ENCODE peak calls at places on chromosomes 2 and 18, in nine cellular contexts. One of them, this sample, is unnamed.

GRCh38 chr2:149994057-149994728 is 406.6 kb upstream of the MMADHC start:
- DNase-seq in Calu3: peak; percentile 83
- DNase-seq in HL-60: no peak
- DNase-seq in T-helper 1 cell: no peak
- DNase-seq in HCT116: peak; percentile 73
- DNase-seq in cardiac fibroblast: peak; percentile 66
- DNase-seq in RWPE1: peak; percentile 80
- DNase-seq in CD8-positive, alpha-beta memory T cell: no peak
- DNase-seq in transverse colon: peak; percentile 52
- DNase-seq in this sample: no peak

GRCh38 chr2:199315299-199316179 is 142.2 kb downstream of the SATB2 start:
- DNase-seq in Calu3: peak; percentile 9
- DNase-seq in HCT116: no peak
- DNase-seq in CD8-positive, alpha-beta memory T cell: no peak
- DNase-seq in HL-60: no peak
- DNase-seq in RWPE1: no peak
- DNase-seq in T-helper 1 cell: no peak
- DNase-seq in cardiac fibroblast: peak; percentile 15
- DNase-seq in transverse colon: no peak
- DNase-seq in this sample: no peak

GRCh38 chr2:70769450-70769849 is 1.4 kb upstream of the ADD2 start:
- DNase-seq in cardiac fibroblast: no peak
- DNase-seq in HCT116: no peak
- DNase-seq in RWPE1: no peak
- DNase-seq in T-helper 1 cell: no peak
- DNase-seq in HL-60: no peak
- DNase-seq in transverse colon: no peak
- DNase-seq in CD8-positive, alpha-beta memory T cell: no peak
- DNase-seq in Calu3: no peak
- DNase-seq in this sample: no peak

GRCh38 chr2:7510353-7510752 is 593.1 kb downstream of the RNF144A start:
- DNase-seq in HCT116: no peak
- DNase-seq in T-helper 1 cell: no peak
- DNase-seq in cardiac fibroblast: no peak
- DNase-seq in RWPE1: no peak
- DNase-seq in transverse colon: no peak
- DNase-seq in CD8-positive, alpha-beta memory T cell: no peak
- DNase-seq in Calu3: no peak
- DNase-seq in HL-60: no peak
- DNase-seq in this sample: no peak

GRCh38 chr2:72442270-72442669 is 294.6 kb upstream of the CYP26B1 start:
- DNase-seq in transverse colon: no peak
- DNase-seq in cardiac fibroblast: no peak
- DNase-seq in CD8-positive, alpha-beta memory T cell: no peak
- DNase-seq in HL-60: no peak
- DNase-seq in RWPE1: no peak
- DNase-seq in Calu3: no peak
- DNase-seq in T-helper 1 cell: no peak
- DNase-seq in HCT116: no peak
- DNase-seq in this sample: no peak

GRCh38 chr18:5717241-5717640 is 173.4 kb upstream of the EPB41L3 start:
- DNase-seq in transverse colon: no peak
- DNase-seq in cardiac fibroblast: no peak
- DNase-seq in CD8-positive, alpha-beta memory T cell: no peak
- DNase-seq in Calu3: no peak
- DNase-seq in T-helper 1 cell: no peak
- DNase-seq in RWPE1: no peak
- DNase-seq in HL-60: no peak
- DNase-seq in HCT116: no peak
- DNase-seq in this sample: no peak

GRCh38 chr2:187138240-187138639 is 289.3 kb upstream of the ZSWIM2 start:
- DNase-seq in HL-60: no peak
- DNase-seq in T-helper 1 cell: no peak
- DNase-seq in cardiac fibroblast: peak; percentile 72
- DNase-seq in HCT116: peak; percentile 24
- DNase-seq in transverse colon: peak; percentile 24
- DNase-seq in CD8-positive, alpha-beta memory T cell: no peak
- DNase-seq in RWPE1: no peak
- DNase-seq in Calu3: peak; percentile 49
- DNase-seq in this sample: no peak

GRCh38 chr2:63050916-63051794 is 525 bp downstream of the OTX1 start:
- DNase-seq in CD8-positive, alpha-beta memory T cell: no peak
- DNase-seq in Calu3: peak; percentile 30
- DNase-seq in RWPE1: no peak
- DNase-seq in T-helper 1 cell: no peak
- DNase-seq in HCT116: no peak
- DNase-seq in transverse colon: no peak
- DNase-seq in cardiac fibroblast: no peak
- DNase-seq in HL-60: no peak
- DNase-seq in this sample: no peak

GRCh38 chr2:19559596-19560240 is 201.3 kb upstream of the OSR1 start:
- DNase-seq in HL-60: no peak
- DNase-seq in transverse colon: peak; percentile 32
- DNase-seq in CD8-positive, alpha-beta memory T cell: no peak
- DNase-seq in Calu3: peak; percentile 27
- DNase-seq in HCT116: no peak
- DNase-seq in cardiac fibroblast: no peak
- DNase-seq in T-helper 1 cell: no peak
- DNase-seq in RWPE1: no peak
- DNase-seq in this sample: no peak

GRCh38 chr2:30527411-30527810 is 80.4 kb downstream of the LCLAT1 start:
- DNase-seq in CD8-positive, alpha-beta memory T cell: no peak
- DNase-seq in Calu3: no peak
- DNase-seq in HL-60: no peak
- DNase-seq in transverse colon: no peak
- DNase-seq in HCT116: no peak
- DNase-seq in RWPE1: no peak
- DNase-seq in cardiac fibroblast: no peak
- DNase-seq in T-helper 1 cell: no peak
- DNase-seq in this sample: no peak

GRCh38 chr18:73896685-73897084 is 250.9 kb downstream of the FBXO15 start:
- DNase-seq in transverse colon: no peak
- DNase-seq in RWPE1: no peak
- DNase-seq in HCT116: no peak
- DNase-seq in cardiac fibroblast: no peak
- DNase-seq in CD8-positive, alpha-beta memory T cell: no peak
- DNase-seq in HL-60: no peak
- DNase-seq in Calu3: no peak
- DNase-seq in T-helper 1 cell: no peak
- DNase-seq in this sample: no peak

GRCh38 chr2:58834404-58834803 is 593.3 kb upstream of the FANCL start:
- DNase-seq in Calu3: peak; percentile 39
- DNase-seq in RWPE1: peak; percentile 8
- DNase-seq in HL-60: no peak
- DNase-seq in cardiac fibroblast: peak; percentile 9
- DNase-seq in transverse colon: no peak
- DNase-seq in HCT116: no peak
- DNase-seq in T-helper 1 cell: no peak
- DNase-seq in CD8-positive, alpha-beta memory T cell: no peak
- DNase-seq in this sample: no peak

GRCh38 chr2:42931147-42931817 is 138.9 kb upstream of the HAAO start:
- DNase-seq in cardiac fibroblast: no peak
- DNase-seq in RWPE1: no peak
- DNase-seq in CD8-positive, alpha-beta memory T cell: no peak
- DNase-seq in transverse colon: peak; percentile 44
- DNase-seq in HCT116: no peak
- DNase-seq in T-helper 1 cell: no peak
- DNase-seq in Calu3: no peak
- DNase-seq in HL-60: no peak
- DNase-seq in this sample: no peak

GRCh38 chr2:98463551-98463971 is 18.9 kb downstream of the INPP4A start:
- DNase-seq in RWPE1: no peak
- DNase-seq in T-helper 1 cell: no peak
- DNase-seq in Calu3: no peak
- DNase-seq in cardiac fibroblast: no peak
- DNase-seq in HCT116: no peak
- DNase-seq in transverse colon: no peak
- DNase-seq in HL-60: no peak
- DNase-seq in CD8-positive, alpha-beta memory T cell: no peak
- DNase-seq in this sample: no peak

GRCh38 chr2:182229288-182229687 is 197.5 kb downstream of the PDE1A start:
- DNase-seq in T-helper 1 cell: no peak
- DNase-seq in HCT116: no peak
- DNase-seq in CD8-positive, alpha-beta memory T cell: no peak
- DNase-seq in transverse colon: no peak
- DNase-seq in HL-60: no peak
- DNase-seq in RWPE1: peak; percentile 2
- DNase-seq in Calu3: no peak
- DNase-seq in cardiac fibroblast: no peak
- DNase-seq in this sample: no peak

GRCh38 chr2:189641047-189641446 is 20.2 kb upstream of the ASNSD1 start:
- DNase-seq in RWPE1: no peak
- DNase-seq in T-helper 1 cell: no peak
- DNase-seq in transverse colon: no peak
- DNase-seq in cardiac fibroblast: no peak
- DNase-seq in Calu3: no peak
- DNase-seq in CD8-positive, alpha-beta memory T cell: no peak
- DNase-seq in HCT116: no peak
- DNase-seq in HL-60: no peak
- DNase-seq in this sample: no peak

GRCh38 chr2:169173876-169174275 is 104.5 kb downstream of the DHRS9 start:
- DNase-seq in HL-60: no peak
- DNase-seq in RWPE1: no peak
- DNase-seq in T-helper 1 cell: no peak
- DNase-seq in CD8-positive, alpha-beta memory T cell: no peak
- DNase-seq in transverse colon: no peak
- DNase-seq in Calu3: no peak
- DNase-seq in cardiac fibroblast: no peak
- DNase-seq in HCT116: no peak
- DNase-seq in this sample: no peak

GRCh38 chr2:26521054-26521912 is 43.4 kb upstream of the OTOF start:
- DNase-seq in HCT116: peak; percentile 38
- DNase-seq in CD8-positive, alpha-beta memory T cell: no peak
- DNase-seq in HL-60: peak; percentile 20
- DNase-seq in Calu3: peak; percentile 67
- DNase-seq in transverse colon: peak; percentile 21
- DNase-seq in T-helper 1 cell: no peak
- DNase-seq in RWPE1: peak; percentile 26
- DNase-seq in cardiac fibroblast: peak; percentile 7
- DNase-seq in this sample: no peak

GRCh38 chr2:240139011-240139441 is 1.4 kb downstream of the OTOS start:
- DNase-seq in CD8-positive, alpha-beta memory T cell: no peak
- DNase-seq in cardiac fibroblast: no peak
- DNase-seq in T-helper 1 cell: no peak
- DNase-seq in Calu3: no peak
- DNase-seq in RWPE1: no peak
- DNase-seq in HCT116: no peak
- DNase-seq in HL-60: no peak
- DNase-seq in transverse colon: no peak
- DNase-seq in this sample: peak; percentile 13

GRCh38 chr2:137888845-137889244 is 75.4 kb upstream of the HNMT start:
- DNase-seq in CD8-positive, alpha-beta memory T cell: no peak
- DNase-seq in cardiac fibroblast: peak; percentile 39
- DNase-seq in RWPE1: peak; percentile 17
- DNase-seq in T-helper 1 cell: no peak
- DNase-seq in transverse colon: peak; percentile 29
- DNase-seq in HCT116: peak; percentile 10
- DNase-seq in Calu3: peak; percentile 77
- DNase-seq in HL-60: peak; percentile 19
- DNase-seq in this sample: no peak

GRCh38 chr2:234191819-234192407 is 141.4 kb downstream of the SPP2 start:
- DNase-seq in HCT116: peak; percentile 22
- DNase-seq in CD8-positive, alpha-beta memory T cell: no peak
- DNase-seq in HL-60: no peak
- DNase-seq in RWPE1: peak; percentile 19
- DNase-seq in Calu3: no peak
- DNase-seq in cardiac fibroblast: peak; percentile 44
- DNase-seq in transverse colon: no peak
- DNase-seq in T-helper 1 cell: no peak
- DNase-seq in this sample: no peak

GRCh38 chr18:37698508-37699035 is 133.0 kb upstream of the CELF4 start:
- DNase-seq in cardiac fibroblast: no peak
- DNase-seq in HL-60: no peak
- DNase-seq in CD8-positive, alpha-beta memory T cell: no peak
- DNase-seq in Calu3: peak; percentile 17
- DNase-seq in RWPE1: no peak
- DNase-seq in transverse colon: no peak
- DNase-seq in HCT116: no peak
- DNase-seq in T-helper 1 cell: no peak
- DNase-seq in this sample: no peak

GRCh38 chr2:9217838-9218770 is 11.5 kb downstream of the ASAP2 start:
- DNase-seq in Calu3: no peak
- DNase-seq in transverse colon: no peak
- DNase-seq in HL-60: no peak
- DNase-seq in cardiac fibroblast: no peak
- DNase-seq in T-helper 1 cell: no peak
- DNase-seq in RWPE1: no peak
- DNase-seq in HCT116: no peak
- DNase-seq in CD8-positive, alpha-beta memory T cell: no peak
- DNase-seq in this sample: no peak

GRCh38 chr18:34697891-34698290 is 12.2 kb upstream of the DTNA start:
- DNase-seq in Calu3: no peak
- DNase-seq in HCT116: no peak
- DNase-seq in T-helper 1 cell: no peak
- DNase-seq in CD8-positive, alpha-beta memory T cell: no peak
- DNase-seq in HL-60: no peak
- DNase-seq in RWPE1: peak; percentile 42
- DNase-seq in transverse colon: no peak
- DNase-seq in cardiac fibroblast: no peak
- DNase-seq in this sample: no peak

GRCh38 chr2:9163306-9164111 is 43.1 kb upstream of the ASAP2 start:
- DNase-seq in transverse colon: no peak
- DNase-seq in CD8-positive, alpha-beta memory T cell: no peak
- DNase-seq in Calu3: no peak
- DNase-seq in T-helper 1 cell: no peak
- DNase-seq in cardiac fibroblast: peak; percentile 54
- DNase-seq in HCT116: no peak
- DNase-seq in HL-60: no peak
- DNase-seq in RWPE1: peak; percentile 24
- DNase-seq in this sample: no peak

This sample was measured in tibial artery.